ENCODE peak calls at places on chromosomes 6 and 20, in eight cellular contexts. M is CD4-positive, CD25-positive, alpha-beta regulatory T cell; Q is uterus; A is H7; B is mesendoderm; L is aorta; C is GM23338; D is mammary epithelial cell. K is an unnamed sample.

GRCh38 chr6:43627008-43627825 is 1.8 kb downstream of the GTPBP2 start:
- DNase-seq in Q (peak; percentile 92), M (no peak), C (no peak), A (no peak), D (peak; percentile 89), L (peak; percentile 90), B (peak; percentile 51), K (peak; percentile 77)

GRCh38 chr20:17358854-17359253 is 132.0 kb downstream of the PCSK2 start:
- DNase-seq in Q (no peak), D (no peak), L (no peak), B (no peak), M (no peak), C (no peak), A (no peak), K (no peak)

GRCh38 chr6:156060013-156060412 is 604.4 kb upstream of the NOX3 start:
- DNase-seq in A (no peak), Q (no peak), M (peak; percentile 0), D (no peak), C (no peak), L (no peak), B (no peak), K (no peak)

GRCh38 chr6:126123226-126123625 is 136.9 kb downstream of the TRMT11 start:
- DNase-seq in B (peak; percentile 93), L (no peak), D (no peak), M (no peak), A (no peak), Q (no peak), C (no peak), K (no peak)

GRCh38 chr20:1664911-1665310 is 7.3 kb upstream of the SIRPG start:
- DNase-seq in Q (no peak), C (no peak), B (no peak), A (no peak), M (peak; percentile 79), D (no peak), L (no peak), K (no peak)

GRCh38 chr6:164344801-164345291 is 930.3 kb downstream of the QKI start:
- DNase-seq in M (no peak), C (peak; percentile 77), A (peak; percentile 40), D (no peak), B (peak; percentile 93), Q (no peak), L (no peak), K (no peak)

GRCh38 chr6:28383235-28384142 is 16.1 kb downstream of the ZSCAN12 start:
- DNase-seq in C (peak; percentile 98), M (peak; percentile 65), A (peak; percentile 84), Q (peak; percentile 80), B (peak; percentile 97), D (peak; percentile 88), L (peak; percentile 90), K (peak; percentile 48)

GRCh38 chr20:14512856-14513255 is 175.4 kb upstream of the FLRT3 start:
- DNase-seq in L (no peak), A (no peak), Q (no peak), C (no peak), D (no peak), M (no peak), B (no peak), K (no peak)

GRCh38 chr6:139425780-139426179 is 51.3 kb upstream of the CITED2 start:
- DNase-seq in Q (no peak), A (no peak), C (no peak), B (no peak), M (no peak), L (no peak), D (no peak), K (no peak)

GRCh38 chr6:167811040-167811439 is 15.7 kb upstream of the AFDN start:
- DNase-seq in A (no peak), B (no peak), D (no peak), Q (no peak), C (no peak), M (no peak), L (no peak), K (no peak)

GRCh38 chr20:4691753-4692152 is 30.0 kb upstream of the PRND start:
- DNase-seq in D (no peak), Q (no peak), M (no peak), L (no peak), A (no peak), C (no peak), B (no peak), K (no peak)

GRCh38 chr20:63572071-63572787 is 1.8 kb downstream of the HELZ2 start:
- DNase-seq in M (no peak), B (no peak), Q (no peak), C (no peak), L (no peak), A (no peak), D (no peak), K (no peak)

GRCh38 chr6:129102741-129103140 is 219.8 kb downstream of the LAMA2 start:
- DNase-seq in B (no peak), L (peak; percentile 53), A (no peak), C (no peak), Q (peak; percentile 66), M (no peak), D (no peak), K (no peak)

GRCh38 chr6:43146228-43146627 is 24.8 kb upstream of the SRF start:
- DNase-seq in C (no peak), A (no peak), M (no peak), D (no peak), L (no peak), Q (no peak), B (no peak), K (no peak)

GRCh38 chr6:160348209-160348551 is at the start of gene SLC22A3:
- DNase-seq in L (no peak), C (peak; percentile 56), B (no peak), A (no peak), Q (no peak), M (no peak), D (no peak), K (no peak)

GRCh38 chr20:62408640-62409039 is 1.6 kb upstream of the CABLES2 start:
- DNase-seq in Q (no peak), D (no peak), C (no peak), M (no peak), L (no peak), B (no peak), A (no peak), K (no peak)

GRCh38 chr6:14193524-14193923 is 76.0 kb downstream of the CD83 start:
- DNase-seq in D (no peak), B (peak; percentile 49), C (peak; percentile 30), M (no peak), Q (no peak), L (no peak), A (peak; percentile 25), K (no peak)

GRCh38 chr6:159831373-159831679 is 31.2 kb downstream of the PNLDC1 start:
- DNase-seq in B (no peak), L (no peak), Q (no peak), C (no peak), A (no peak), M (no peak), D (no peak), K (no peak)

GRCh38 chr6:165245287-165245686 is 64.1 kb downstream of the C6orf118 start:
- DNase-seq in M (no peak), Q (no peak), A (no peak), L (no peak), D (no peak), C (peak; percentile 30), B (peak; percentile 16), K (peak; percentile 7)

GRCh38 chr6:21133902-21134301 is 459.6 kb upstream of the SOX4 start:
- DNase-seq in Q (no peak), L (no peak), A (no peak), D (no peak), B (peak; percentile 17), M (no peak), C (no peak), K (no peak)

GRCh38 chr6:85866373-85866740 is 223.7 kb upstream of the SYNCRIP start:
- DNase-seq in A (no peak), Q (peak; percentile 42), C (no peak), B (no peak), L (no peak), M (no peak), D (no peak), K (no peak)
- H3K4me3 ChIP-seq in A (no peak overlapping the region), Q (peak overlapping the region; percentile 48), C (no peak overlapping the region), B (no peak overlapping the region), L (peak overlapping the region; percentile 20), M (peak overlapping the region; percentile 66), D (peak overlapping the region; percentile 60), K (peak overlapping the region; percentile 58)

GRCh38 chr6:158040804-158041347 is 59.2 kb downstream of the SYNJ2 start:
- DNase-seq in Q (no peak), A (peak; percentile 26), L (peak; percentile 60), D (no peak), B (no peak), C (no peak), M (no peak), K (no peak)
- H3K4me3 ChIP-seq in Q (no peak overlapping the region), A (no peak overlapping the region), L (no peak overlapping the region), D (no peak overlapping the region), B (no peak overlapping the region), C (no peak overlapping the region), M (no peak overlapping the region), K (no peak overlapping the region)

DNA sequence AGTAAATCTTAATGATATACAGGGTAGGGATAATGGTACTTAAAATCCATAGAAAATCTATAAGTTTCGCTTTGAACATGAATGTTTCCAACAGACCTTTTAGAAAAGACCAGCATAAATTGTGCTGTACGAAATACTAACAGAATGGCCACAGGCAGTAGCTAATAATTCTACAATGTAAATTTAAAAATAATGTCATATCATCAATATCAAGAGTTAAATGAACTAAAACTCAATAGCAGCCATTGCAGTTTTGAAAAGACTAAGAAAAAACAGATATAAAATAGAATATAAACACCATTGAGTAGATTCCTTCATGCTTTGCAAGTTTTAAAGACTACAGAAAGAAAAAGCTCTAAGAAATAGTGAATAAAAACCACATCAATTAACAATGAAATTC is 14.7 kb downstream of the TBC1D32 start:
- DNase-seq in A (no peak), B (no peak), L (no peak), M (no peak), Q (no peak), C (no peak), D (no peak), K (no peak)
- H3K4me3 ChIP-seq in A (no peak overlapping the region), B (no peak overlapping the region), L (no peak overlapping the region), M (no peak overlapping the region), Q (no peak overlapping the region), C (no peak overlapping the region), D (no peak overlapping the region), K (no peak overlapping the region)

GRCh38 chr6:52504778-52505127 is 72.1 kb downstream of the TRAM2 start:
- DNase-seq in A (no peak), B (no peak), Q (no peak), L (no peak), C (no peak), D (no peak), M (no peak), K (no peak)
- H3K4me3 ChIP-seq in A (no peak overlapping the region), B (no peak overlapping the region), Q (no peak overlapping the region), L (no peak overlapping the region), C (no peak overlapping the region), D (no peak overlapping the region), M (no peak overlapping the region), K (no peak overlapping the region)

DNA sequence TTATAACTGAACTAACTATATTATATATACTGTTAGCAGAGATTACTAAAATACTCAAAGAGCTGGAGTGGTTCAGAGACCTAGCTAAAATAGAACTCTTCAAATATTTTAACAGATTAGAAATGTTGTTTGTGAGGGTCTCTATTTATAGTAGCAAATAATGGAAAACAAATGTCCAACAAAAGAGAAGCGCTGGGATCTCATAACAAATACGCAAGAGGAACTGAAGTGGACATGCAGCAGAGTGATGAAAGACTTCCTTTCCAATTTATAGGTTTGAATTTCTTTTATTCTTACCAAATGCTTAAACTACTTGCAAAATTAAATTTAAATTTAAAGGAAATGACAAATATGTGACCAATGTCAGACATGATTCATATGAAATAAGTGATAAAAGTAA is 49.9 kb downstream of the PIGU start:
- DNase-seq in Q (no peak), A (no peak), L (no peak), D (no peak), M (no peak), C (no peak), B (no peak), K (no peak)
- H3K4me3 ChIP-seq in Q (no peak overlapping the region), A (no peak overlapping the region), L (no peak overlapping the region), D (no peak overlapping the region), M (no peak overlapping the region), C (no peak overlapping the region), B (no peak overlapping the region), K (no peak overlapping the region)